ENCODE peak calls at places on chromosomes 4 and X, in four cellular contexts. C is A549, K is heart left ventricle, O is cardiac muscle cell. Y is an unnamed sample.

GRCh38 chr4:74692973-74693372 is 101.3 kb downstream of the BTC start:
- DNase-seq in C (no peak), K (no peak), O (no peak), Y (no peak)

GRCh38 chr4:153521995-153522799 is 56.0 kb downstream of the TMEM131L start:
- DNase-seq in K (no peak), O (no peak), C (no peak), Y (no peak)

GRCh38 chr4:151407466-151408379 is 1.3 kb upstream of the FHIP1A start:
- DNase-seq in C (no peak), O (no peak), K (peak), Y (peak)

GRCh38 chr4:4618846-4619245 is 77.0 kb upstream of the STX18 start:
- DNase-seq in C (no peak), K (no peak), O (no peak), Y (no peak)

GRCh38 chr4:152990471-152991131 is 54.5 kb downstream of the FHDC1 start:
- DNase-seq in K (no peak), C (no peak), O (no peak), Y (no peak)

GRCh38 chr4:160159457-160159856 is 1056.6 kb downstream of the RAPGEF2 start:
- DNase-seq in K (peak), C (no peak), O (no peak), Y (no peak)

GRCh38 chrX:135411893-135412292 is 9.9 kb upstream of the SMIM10L2A start:
- DNase-seq in C (no peak), O (no peak), K (no peak), Y (no peak)

GRCh38 chr4:89563431-89563830 is 255.8 kb upstream of the GPRIN3 start:
- DNase-seq in O (no peak), C (no peak), K (no peak), Y (no peak)

GRCh38 chr4:4422856-4423485 is 36.1 kb downstream of the NSG1 start:
- DNase-seq in C (no peak), O (no peak), K (no peak), Y (no peak)

GRCh38 chrX:40272141-40272540 is 174.4 kb upstream of the BCOR start:
- DNase-seq in K (no peak), C (no peak), O (no peak), Y (no peak)

GRCh38 chr4:82678046-82678445 is 116.3 kb upstream of the TMEM150C start:
- DNase-seq in K (no peak), C (no peak), O (no peak), Y (no peak)

GRCh38 chrX:45775462-45775861 is 574.8 kb upstream of the DIPK2B start:
- DNase-seq in O (no peak), K (no peak), C (no peak), Y (no peak)

GRCh38 chr4:51895158-51895557 is 52.2 kb downstream of the DCUN1D4 start:
- DNase-seq in K (no peak), O (no peak), C (no peak), Y (no peak)

GRCh38 chr4:51901363-51901762 is 58.4 kb downstream of the DCUN1D4 start:
- DNase-seq in C (no peak), K (no peak), O (no peak), Y (no peak)

GRCh38 chr4:51890760-51891159 is 47.8 kb downstream of the DCUN1D4 start:
- DNase-seq in C (no peak), K (no peak), O (no peak), Y (no peak)

GRCh38 chr4:51894246-51894645 is 51.3 kb downstream of the DCUN1D4 start:
- DNase-seq in O (no peak), C (no peak), K (no peak), Y (no peak)

GRCh38 chr4:51895816-51896408 is 53.0 kb downstream of the DCUN1D4 start:
- DNase-seq in O (peak), C (peak), K (no peak), Y (peak)
- TF ChIP-seq CTCF in O (peak), C (peak), K (peak), Y (peak)

GRCh38 chr4:127732623-127733199 is 2.5 kb downstream of the SLC25A31 start:
- DNase-seq in C (peak), O (peak), K (no peak), Y (no peak)
- TF ChIP-seq CTCF in C (peak), O (peak), K (peak), Y (peak)

DNA sequence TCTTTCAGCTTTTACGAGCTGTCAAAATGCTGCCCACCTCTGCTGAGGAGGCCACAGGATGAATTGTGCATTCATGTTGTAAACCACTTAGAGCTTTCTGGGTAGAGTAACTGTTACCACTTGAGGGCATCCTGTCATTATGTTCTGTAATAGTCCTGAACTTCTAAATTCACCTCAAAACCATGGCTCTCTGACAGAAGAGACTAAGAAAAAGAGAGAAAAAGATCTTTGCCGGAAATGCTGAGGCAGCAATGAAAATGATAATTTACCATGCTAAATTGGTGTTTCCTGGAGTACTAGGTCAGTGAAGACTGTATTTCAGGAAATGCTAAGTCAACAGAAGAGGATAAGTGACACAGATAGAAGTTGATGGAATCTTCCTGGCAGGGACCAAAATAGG is 942.3 kb upstream of the SLIT2 start:
- DNase-seq in O (peak), K (no peak), C (no peak), Y (no peak)
- TF ChIP-seq CTCF in O (peak), K (peak), C (no peak), Y (no peak)

GRCh38 chrX:153643431-153644351 is 3.3 kb upstream of the DUSP9 start:
- DNase-seq in K (peak), C (peak), O (peak), Y (no peak)
- TF ChIP-seq CTCF in K (no peak), C (peak), O (no peak), Y (peak)

DNA sequence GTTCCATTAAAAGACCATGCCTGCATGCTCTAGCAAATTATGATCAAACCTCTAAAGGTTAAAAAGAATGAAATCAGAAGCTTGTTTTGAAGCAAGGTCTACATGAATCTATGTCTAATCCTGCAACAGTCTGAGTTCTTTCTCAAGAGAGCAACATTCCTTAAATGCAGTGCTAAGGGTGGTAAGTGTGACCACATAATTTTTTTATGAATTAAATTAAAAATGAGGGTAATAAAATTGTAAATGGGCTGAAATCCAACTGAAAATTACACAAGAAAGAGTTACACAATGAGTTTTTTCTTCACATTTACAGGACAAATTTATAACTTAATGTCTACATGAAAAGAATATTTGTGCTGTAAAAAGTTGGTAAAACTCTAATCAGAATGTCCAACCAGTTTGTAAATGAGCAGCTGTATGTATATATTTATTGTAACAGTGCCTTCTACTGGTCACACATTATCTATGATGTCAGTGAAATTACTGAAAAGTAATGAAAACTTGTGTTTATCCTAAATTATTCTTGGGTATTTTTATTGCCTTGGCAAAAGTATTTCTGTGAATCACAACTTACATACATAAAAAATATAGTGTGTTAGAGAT is 336.3 kb upstream of the PITX2 start:
- DNase-seq in C (no peak), O (no peak), K (no peak), Y (no peak)
- TF ChIP-seq CTCF in C (peak), O (peak), K (no peak), Y (peak)

DNA sequence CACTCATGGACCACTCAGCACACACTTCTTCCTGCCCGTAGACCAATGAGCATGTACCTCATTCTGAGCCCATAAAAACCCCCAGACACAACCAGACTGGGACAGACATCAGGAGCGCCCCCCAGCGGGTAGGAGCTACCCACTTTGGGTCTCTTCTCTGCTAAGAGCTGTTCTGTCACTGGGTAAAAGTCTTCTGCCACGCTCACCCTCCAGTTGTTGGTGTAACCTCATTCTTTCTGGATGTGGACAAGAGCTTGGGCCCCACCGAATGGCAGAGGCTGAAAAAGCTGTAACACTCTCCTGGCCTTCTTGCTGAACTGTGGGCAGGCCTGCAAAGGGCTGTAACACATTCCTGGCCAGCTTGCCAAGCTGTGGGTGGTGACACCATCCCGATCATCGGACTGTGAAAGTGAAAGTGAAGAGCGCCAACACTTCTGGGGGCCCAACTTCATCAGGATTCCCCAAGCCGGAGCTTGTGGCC is 137.6 kb downstream of the TECRL start:
- DNase-seq in C (peak), O (peak), K (peak), Y (no peak)
- TF ChIP-seq CTCF in C (peak), O (no peak), K (peak), Y (no peak)

GRCh38 chrX:153576961-153577360 is 22.0 kb downstream of the CCNQ start:
- DNase-seq in C (no peak), O (no peak), K (no peak), Y (no peak)
- TF ChIP-seq CTCF in C (no peak), O (no peak), K (no peak), Y (no peak)

Y was measured in progenitor cell of endocrine pancreas.